ENCODE peak calls at places on chromosomes 5 and 9, in eight cellular contexts. G is NCI-H2081; R is CD4-positive, alpha-beta memory T cell; L is activated CD4-positive, alpha-beta T cell treated with anti-CD3 and anti-CD28 coated beads, Interleukin-2, amount 10 ng/mL, durations not matched to agents 7 days and 5 days; I is aorta; S is Peyer's patch; N is left ventricle myocardium superior; O is colonic mucosa. W is an unnamed sample.

GRCh38 chr9:35000535-35001284 is 11.2 kb downstream of the DNAJB5 start:
- DNase-seq in O (no peak), R (no peak), S (no peak), N (no peak), I (no peak), G (no peak), L (no peak), W (no peak)

GRCh38 chr5:93845376-93845775 is 104.0 kb upstream of the POU5F2 start:
- DNase-seq in G (no peak), N (no peak), O (no peak), S (no peak), L (no peak), R (no peak), I (no peak), W (no peak)

GRCh38 chr5:9690751-9691150 is 60.6 kb upstream of the TAS2R1 start:
- DNase-seq in L (no peak), R (no peak), G (no peak), S (no peak), O (no peak), I (no peak), N (no peak), W (no peak)

GRCh38 chr9:28899926-28900325 is 1326.6 kb upstream of the C9orf72 start:
- DNase-seq in N (no peak), I (no peak), O (no peak), L (no peak), R (no peak), S (no peak), G (no peak), W (no peak)

GRCh38 chr5:79956173-79956670 is 34.8 kb downstream of the MTX3 start:
- DNase-seq in N (no peak), G (no peak), R (no peak), I (no peak), O (no peak), S (no peak), L (no peak), W (no peak)

GRCh38 chr9:92138157-92138959 is 23.1 kb upstream of the SPTLC1 start:
- DNase-seq in S (peak), L (peak), G (peak), O (peak), R (peak), N (peak), I (peak), W (peak)

GRCh38 chr9:69412741-69413150 is 87.7 kb downstream of the ENTREP1 start:
- DNase-seq in O (peak), N (peak), S (no peak), I (peak), L (no peak), R (no peak), G (no peak), W (peak)

GRCh38 chr5:61678966-61679365 is 346.9 kb downstream of the ZSWIM6 start:
- DNase-seq in S (no peak), R (no peak), G (no peak), L (no peak), O (peak), I (no peak), N (no peak), W (no peak)

GRCh38 chr5:111749303-111750026 is 7.5 kb downstream of the NREP start:
- DNase-seq in S (no peak), N (no peak), I (no peak), L (no peak), O (no peak), R (no peak), G (no peak), W (no peak)

GRCh38 chr9:114513952-114514267 is 8.6 kb upstream of the WHRN start:
- DNase-seq in O (no peak), G (no peak), S (no peak), R (no peak), I (no peak), N (no peak), L (no peak), W (no peak)

GRCh38 chr5:82792001-82792615 is 285.1 kb downstream of the TMEM167A start:
- DNase-seq in S (no peak), R (no peak), G (no peak), I (no peak), L (no peak), O (no peak), N (no peak), W (no peak)

GRCh38 chr5:134063421-134063820 is 51.1 kb upstream of the TCF7 start:
- DNase-seq in O (no peak), L (no peak), R (no peak), S (no peak), I (peak), G (no peak), N (no peak), W (no peak)

GRCh38 chr9:127214421-127215265 is 49.9 kb upstream of the GARNL3 start:
- DNase-seq in R (peak), O (peak), I (peak), G (peak), N (peak), L (peak), S (peak), W (peak)